ENCODE peak calls at places on chromosomes 5 and 9, in four cellular contexts. One of them, this sample, is unnamed.

GRCh38 chr9:106051573-106051972 is 357.2 kb downstream of the TMEM38B start:
- DNase-seq in NCI-H1417: no peak
- DNase-seq in DMS79: no peak
- DNase-seq in NCI-H524: no peak
- DNase-seq in this sample: no peak

GRCh38 chr9:112241491-112241890 is 66.4 kb upstream of the SUSD1 start:
- DNase-seq in NCI-H1417: peak; percentile 37
- DNase-seq in DMS79: no peak
- DNase-seq in NCI-H524: no peak
- DNase-seq in this sample: no peak

GRCh38 chr5:34751807-34752736 is 86.9 kb upstream of the TTC23L start:
- DNase-seq in NCI-H524: no peak
- DNase-seq in NCI-H1417: no peak
- DNase-seq in DMS79: no peak
- DNase-seq in this sample: no peak

GRCh38 chr5:176810084-176810597 is at the start of gene UNC5A:
- DNase-seq in DMS79: no peak
- DNase-seq in NCI-H1417: peak; percentile 87
- DNase-seq in NCI-H524: peak; percentile 91
- DNase-seq in this sample: peak; percentile 23

GRCh38 chr5:132190161-132190817 is 37.4 kb downstream of the P4HA2 start:
- DNase-seq in NCI-H1417: peak; percentile 78
- DNase-seq in NCI-H524: peak; percentile 74
- DNase-seq in DMS79: no peak
- DNase-seq in this sample: no peak

GRCh38 chr5:147734839-147735238 is 47.7 kb downstream of the JAKMIP2 start:
- DNase-seq in DMS79: no peak
- DNase-seq in NCI-H1417: peak; percentile 6
- DNase-seq in NCI-H524: peak; percentile 21
- DNase-seq in this sample: no peak

GRCh38 chr9:16410601-16411285 is 459.7 kb downstream of the BNC2 start:
- DNase-seq in DMS79: no peak
- DNase-seq in NCI-H1417: no peak
- DNase-seq in NCI-H524: no peak
- DNase-seq in this sample: no peak

GRCh38 chr5:43369651-43370050 is 42.5 kb downstream of the CCL28 start:
- DNase-seq in NCI-H524: no peak
- DNase-seq in DMS79: no peak
- DNase-seq in NCI-H1417: no peak
- DNase-seq in this sample: no peak

GRCh38 chr5:142014911-142015584 is 2.2 kb upstream of the GNPDA1 start:
- DNase-seq in DMS79: no peak
- DNase-seq in NCI-H524: peak; percentile 63
- DNase-seq in NCI-H1417: peak; percentile 55
- DNase-seq in this sample: no peak

GRCh38 chr5:137617806-137618205 is 118.1 kb downstream of the KLHL3 start:
- DNase-seq in NCI-H524: no peak
- DNase-seq in DMS79: no peak
- DNase-seq in NCI-H1417: no peak
- DNase-seq in this sample: no peak

GRCh38 chr5:78649220-78649700 is 688 bp upstream of the LHFPL2 start:
- DNase-seq in NCI-H524: peak; percentile 19
- DNase-seq in NCI-H1417: peak; percentile 31
- DNase-seq in DMS79: no peak
- DNase-seq in this sample: no peak

GRCh38 chr5:35247645-35248034 is 17.4 kb upstream of the PRLR start:
- DNase-seq in DMS79: no peak
- DNase-seq in NCI-H1417: no peak
- DNase-seq in NCI-H524: no peak
- DNase-seq in this sample: no peak

This sample was measured in activated T-helper 9 cell treated with anti-CD3 and anti-CD28 coated beads, Interleukin-2, amount 50 U/mL, for 16 hours.